ENCODE peak calls at places on chromosome 19, in six cellular contexts. One of them, this sample, is unnamed.

GRCh38 chr19:48379058-48379457 is 12.3 kb downstream of the KDELR1 start:
- ATAC-seq in HepG2: no peak
- ATAC-seq in A549: no peak
- ATAC-seq in GM12878: no peak
- ATAC-seq in K562: peak
- ATAC-seq in upper lobe of left lung: no peak
- ATAC-seq in this sample: no peak

GRCh38 chr19:45402469-45403070 is 2.3 kb downstream of the PPP1R13L start:
- ATAC-seq in HepG2: no peak
- ATAC-seq in A549: peak
- ATAC-seq in GM12878: peak
- ATAC-seq in K562: peak
- ATAC-seq in upper lobe of left lung: no peak
- ATAC-seq in this sample: no peak

GRCh38 chr19:55451522-55452380 is 8.7 kb upstream of the SHISA7 start:
- ATAC-seq in HepG2: peak
- ATAC-seq in A549: peak
- ATAC-seq in GM12878: peak
- ATAC-seq in K562: no peak
- ATAC-seq in upper lobe of left lung: peak
- ATAC-seq in this sample: no peak

GRCh38 chr19:36771275-36772231 is 1.1 kb downstream of the ZNF850 start:
- ATAC-seq in HepG2: peak
- ATAC-seq in A549: no peak
- ATAC-seq in GM12878: peak
- ATAC-seq in K562: peak
- ATAC-seq in upper lobe of left lung: no peak
- ATAC-seq in this sample: no peak

GRCh38 chr19:55536951-55537740 is at the start of gene SBK2:
- ATAC-seq in HepG2: peak
- ATAC-seq in A549: peak
- ATAC-seq in GM12878: peak
- ATAC-seq in K562: peak
- ATAC-seq in upper lobe of left lung: no peak
- ATAC-seq in this sample: no peak

GRCh38 chr19:10898633-10899032 is 27.3 kb downstream of the CARM1 start:
- ATAC-seq in HepG2: no peak
- ATAC-seq in A549: no peak
- ATAC-seq in GM12878: no peak
- ATAC-seq in K562: peak
- ATAC-seq in upper lobe of left lung: no peak
- ATAC-seq in this sample: no peak

GRCh38 chr19:37989855-37990254 is 82.8 kb downstream of the SIPA1L3 start:
- ATAC-seq in HepG2: no peak
- ATAC-seq in A549: no peak
- ATAC-seq in GM12878: no peak
- ATAC-seq in K562: no peak
- ATAC-seq in upper lobe of left lung: no peak
- ATAC-seq in this sample: no peak

GRCh38 chr19:4061683-4062575 is 4.8 kb downstream of the ZBTB7A start:
- ATAC-seq in HepG2: no peak
- ATAC-seq in A549: no peak
- ATAC-seq in GM12878: no peak
- ATAC-seq in K562: no peak
- ATAC-seq in upper lobe of left lung: no peak
- ATAC-seq in this sample: no peak

GRCh38 chr19:18605196-18605545 is 1.4 kb downstream of the CRLF1 start:
- ATAC-seq in HepG2: no peak
- ATAC-seq in A549: no peak
- ATAC-seq in GM12878: no peak
- ATAC-seq in K562: no peak
- ATAC-seq in upper lobe of left lung: no peak
- ATAC-seq in this sample: no peak

GRCh38 chr19:38946229-38947010 is 15.7 kb downstream of the MRPS12 start:
- ATAC-seq in HepG2: peak
- ATAC-seq in A549: peak
- ATAC-seq in GM12878: no peak
- ATAC-seq in K562: no peak
- ATAC-seq in upper lobe of left lung: no peak
- ATAC-seq in this sample: no peak

GRCh38 chr19:23385404-23385803 is 9.9 kb downstream of the ZNF91 start:
- ATAC-seq in HepG2: no peak
- ATAC-seq in A549: no peak
- ATAC-seq in GM12878: no peak
- ATAC-seq in K562: no peak
- ATAC-seq in upper lobe of left lung: no peak
- ATAC-seq in this sample: no peak

GRCh38 chr19:23787106-23787505 is 28.4 kb upstream of the ZNF681 start:
- ATAC-seq in HepG2: no peak
- ATAC-seq in A549: no peak
- ATAC-seq in GM12878: no peak
- ATAC-seq in K562: no peak
- ATAC-seq in upper lobe of left lung: no peak
- ATAC-seq in this sample: no peak

GRCh38 chr19:17475541-17476115 is 5.3 kb downstream of the SLC27A1 start:
- ATAC-seq in HepG2: peak
- ATAC-seq in A549: no peak
- ATAC-seq in GM12878: no peak
- ATAC-seq in K562: no peak
- ATAC-seq in upper lobe of left lung: peak
- ATAC-seq in this sample: peak

GRCh38 chr19:719636-720377 is 11.1 kb downstream of the PALM start:
- ATAC-seq in HepG2: no peak
- ATAC-seq in A549: no peak
- ATAC-seq in GM12878: no peak
- ATAC-seq in K562: peak
- ATAC-seq in upper lobe of left lung: peak
- ATAC-seq in this sample: peak

GRCh38 chr19:723247-723646 is 14.5 kb downstream of the PALM start:
- ATAC-seq in HepG2: no peak
- ATAC-seq in A549: no peak
- ATAC-seq in GM12878: no peak
- ATAC-seq in K562: no peak
- ATAC-seq in upper lobe of left lung: no peak
- ATAC-seq in this sample: no peak

GRCh38 chr19:720691-721160 is 12.0 kb downstream of the PALM start:
- ATAC-seq in HepG2: peak
- ATAC-seq in A549: peak
- ATAC-seq in GM12878: no peak
- ATAC-seq in K562: no peak
- ATAC-seq in upper lobe of left lung: peak
- ATAC-seq in this sample: no peak

GRCh38 chr19:723714-724113 is 15.0 kb downstream of the PALM start:
- ATAC-seq in HepG2: no peak
- ATAC-seq in A549: no peak
- ATAC-seq in GM12878: no peak
- ATAC-seq in K562: no peak
- ATAC-seq in upper lobe of left lung: no peak
- ATAC-seq in this sample: no peak

DNA sequence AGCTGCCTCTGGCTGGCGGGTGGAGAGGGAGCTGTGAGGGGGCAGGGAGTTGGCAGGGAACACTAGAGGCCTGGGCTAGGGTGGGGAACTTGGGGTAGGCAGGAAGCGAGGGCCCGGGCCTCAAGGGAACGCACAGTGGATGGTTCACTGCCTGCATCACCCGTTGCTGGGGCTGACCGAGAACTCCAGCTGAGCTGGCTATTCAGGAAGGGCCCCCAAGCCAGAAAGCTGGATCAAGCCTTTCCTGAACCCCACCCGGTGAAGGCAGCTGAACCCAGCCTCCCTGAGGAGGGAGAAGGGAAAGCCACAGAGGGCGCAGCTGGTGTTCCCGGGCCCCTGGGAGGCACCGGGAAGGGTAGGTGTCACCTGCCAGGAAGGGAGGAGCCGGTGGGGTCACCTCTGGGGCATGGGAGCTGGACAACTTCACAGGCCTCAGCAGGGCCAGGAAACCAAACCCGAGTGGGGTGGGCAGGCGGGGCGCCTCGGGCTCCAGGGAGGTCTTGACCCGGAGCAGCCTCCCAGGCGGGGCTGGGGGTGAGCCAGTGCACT is 13.9 kb downstream of the PALM start:
- ATAC-seq in HepG2: no peak
- ATAC-seq in A549: no peak
- ATAC-seq in GM12878: peak
- ATAC-seq in K562: no peak
- ATAC-seq in upper lobe of left lung: no peak
- ATAC-seq in this sample: peak
- TF ChIP-seq EP300 in HepG2: no peak
- TF ChIP-seq EP300 in A549: no peak
- TF ChIP-seq EP300 in GM12878: no peak
- TF ChIP-seq EP300 in K562: no peak
- TF ChIP-seq EP300 in upper lobe of left lung: no peak
- TF ChIP-seq EP300 in this sample: no peak

GRCh38 chr19:46974181-46974580 is 45.5 kb upstream of the NPAS1 start:
- ATAC-seq in HepG2: no peak
- ATAC-seq in A549: no peak
- ATAC-seq in GM12878: no peak
- ATAC-seq in K562: no peak
- ATAC-seq in upper lobe of left lung: no peak
- ATAC-seq in this sample: no peak
- TF ChIP-seq EP300 in HepG2: no peak
- TF ChIP-seq EP300 in A549: no peak
- TF ChIP-seq EP300 in GM12878: no peak
- TF ChIP-seq EP300 in K562: no peak
- TF ChIP-seq EP300 in upper lobe of left lung: no peak
- TF ChIP-seq EP300 in this sample: no peak

GRCh38 chr19:49680473-49681351 is 3.6 kb downstream of the PRMT1 start:
- ATAC-seq in HepG2: peak
- ATAC-seq in A549: peak
- ATAC-seq in GM12878: peak
- ATAC-seq in K562: peak
- ATAC-seq in upper lobe of left lung: peak
- ATAC-seq in this sample: no peak
- TF ChIP-seq EP300 in HepG2: no peak
- TF ChIP-seq EP300 in A549: no peak
- TF ChIP-seq EP300 in GM12878: no peak
- TF ChIP-seq EP300 in K562: no peak
- TF ChIP-seq EP300 in upper lobe of left lung: no peak
- TF ChIP-seq EP300 in this sample: no peak

GRCh38 chr19:6439743-6440142 is 6.2 kb upstream of the SLC25A41 start:
- ATAC-seq in HepG2: no peak
- ATAC-seq in A549: no peak
- ATAC-seq in GM12878: no peak
- ATAC-seq in K562: no peak
- ATAC-seq in upper lobe of left lung: no peak
- ATAC-seq in this sample: no peak
- TF ChIP-seq EP300 in HepG2: no peak
- TF ChIP-seq EP300 in A549: no peak
- TF ChIP-seq EP300 in GM12878: no peak
- TF ChIP-seq EP300 in K562: no peak
- TF ChIP-seq EP300 in upper lobe of left lung: no peak
- TF ChIP-seq EP300 in this sample: no peak

DNA sequence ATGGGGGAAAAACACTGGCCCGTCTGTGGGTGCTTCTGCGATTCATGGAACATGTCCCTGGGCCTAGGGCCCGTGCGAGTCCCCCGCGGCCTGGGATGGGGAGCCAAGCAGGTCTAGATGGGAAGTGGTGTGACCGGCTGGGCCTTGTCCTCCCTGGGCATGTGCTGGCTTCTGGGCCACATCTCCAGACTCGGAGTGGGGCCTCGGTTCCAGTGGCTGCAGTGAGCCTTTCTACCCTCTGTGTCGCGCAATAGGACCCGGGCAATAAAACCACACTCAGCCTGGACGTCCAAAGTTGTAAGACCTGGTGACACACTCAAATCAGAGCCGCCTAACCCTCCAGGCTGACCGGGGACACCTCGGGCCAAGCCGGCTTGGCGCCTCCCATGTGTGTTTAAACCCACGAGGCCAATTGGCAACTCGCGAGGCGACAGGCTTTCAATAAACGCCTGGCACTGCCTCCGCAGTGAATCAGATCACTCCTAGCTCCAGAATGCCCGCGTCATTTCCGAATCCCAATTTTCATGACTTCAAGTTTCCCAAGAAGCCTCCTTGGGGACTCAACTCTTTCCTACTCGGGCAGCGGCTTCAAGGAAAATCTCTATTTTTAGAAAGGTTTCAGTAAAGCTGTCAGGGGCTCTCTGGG is 57.3 kb downstream of the KLF2 start:
- ATAC-seq in HepG2: no peak
- ATAC-seq in A549: no peak
- ATAC-seq in GM12878: no peak
- ATAC-seq in K562: no peak
- ATAC-seq in upper lobe of left lung: peak
- ATAC-seq in this sample: peak
- TF ChIP-seq EP300 in HepG2: no peak
- TF ChIP-seq EP300 in A549: no peak
- TF ChIP-seq EP300 in GM12878: no peak
- TF ChIP-seq EP300 in K562: no peak
- TF ChIP-seq EP300 in upper lobe of left lung: no peak
- TF ChIP-seq EP300 in this sample: no peak

DNA sequence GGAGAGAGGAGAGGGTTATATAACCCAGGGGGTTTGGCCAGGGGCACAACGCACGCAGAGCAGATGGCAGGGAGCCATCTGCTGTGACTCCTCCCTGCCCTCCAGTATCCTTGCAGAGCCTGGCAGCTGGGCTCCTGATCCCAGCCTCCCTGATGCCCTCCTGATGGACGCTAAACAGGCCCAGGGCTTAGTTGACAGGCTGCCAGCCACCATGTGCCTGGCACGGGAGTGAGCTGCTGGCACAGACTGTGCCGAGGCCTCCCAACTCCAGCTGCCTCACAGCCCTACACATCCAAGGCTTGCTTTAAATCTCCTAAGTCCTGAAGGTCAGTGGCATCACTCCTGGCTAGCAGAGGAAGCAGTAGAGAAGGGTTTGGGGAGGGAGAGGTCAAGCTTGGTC is 16.7 kb downstream of the SYDE1 start:
- ATAC-seq in HepG2: no peak
- ATAC-seq in A549: no peak
- ATAC-seq in GM12878: no peak
- ATAC-seq in K562: no peak
- ATAC-seq in upper lobe of left lung: no peak
- ATAC-seq in this sample: peak
- TF ChIP-seq EP300 in HepG2: no peak
- TF ChIP-seq EP300 in A549: no peak
- TF ChIP-seq EP300 in GM12878: no peak
- TF ChIP-seq EP300 in K562: no peak
- TF ChIP-seq EP300 in upper lobe of left lung: no peak
- TF ChIP-seq EP300 in this sample: no peak

DNA sequence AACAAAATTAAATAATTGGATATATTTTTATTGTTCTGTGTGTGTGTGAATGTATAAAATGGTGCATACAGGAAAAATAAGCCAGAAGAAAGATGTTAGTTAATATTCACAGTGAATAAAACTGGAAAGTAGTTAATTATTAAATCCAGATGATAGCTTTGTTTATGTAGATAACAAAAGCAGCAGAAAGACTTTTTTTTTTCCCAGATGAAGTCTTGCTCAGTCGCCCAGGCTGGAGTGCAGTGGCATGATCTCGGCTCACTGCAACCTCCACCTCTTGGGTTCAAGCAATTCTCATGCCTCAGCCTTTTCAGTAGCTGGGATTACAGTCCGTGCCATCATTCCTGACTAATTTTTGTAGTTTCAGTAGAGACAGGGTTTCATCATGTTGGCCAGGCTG is 140.1 kb downstream of the ZNF486 start:
- ATAC-seq in HepG2: no peak
- ATAC-seq in A549: no peak
- ATAC-seq in GM12878: no peak
- ATAC-seq in K562: no peak
- ATAC-seq in upper lobe of left lung: no peak
- ATAC-seq in this sample: no peak
- TF ChIP-seq EP300 in HepG2: no peak
- TF ChIP-seq EP300 in A549: no peak
- TF ChIP-seq EP300 in GM12878: no peak
- TF ChIP-seq EP300 in K562: no peak
- TF ChIP-seq EP300 in upper lobe of left lung: no peak
- TF ChIP-seq EP300 in this sample: no peak

This sample was measured in gastroesophageal sphincter.